ENCODE peak calls at places on chromosome 4, in seven cellular contexts. N is stimulated activated CD4-positive, alpha-beta T cell treated with anti-CD3 and anti-CD28 coated beads, Interleukin-4, amount 100 ng/mL, for 1 hour; W is fibroblast of gingiva; M is GM12892; H is dermis blood vessel endothelial cell; D is NCI-H510A; P is ELR. Z is an unnamed sample.

GRCh38 chr4:3767569-3768288 is 1.5 kb downstream of the ADRA2C start:
- DNase-seq in N (no peak), W (no peak), M (no peak), H (peak), D (peak), P (no peak), Z (no peak)

GRCh38 chr4:159308571-159309340 is 205.9 kb downstream of the RAPGEF2 start:
- DNase-seq in N (no peak), W (no peak), M (no peak), H (peak), D (no peak), P (peak), Z (no peak)

GRCh38 chr4:138650917-138651564 is 364.5 kb upstream of the NOCT start:
- DNase-seq in N (no peak), W (peak), M (no peak), H (no peak), D (no peak), P (peak), Z (no peak)

GRCh38 chr4:33825685-33826084 is 2418.6 kb downstream of the ARAP2 start:
- DNase-seq in N (no peak), W (no peak), M (no peak), H (no peak), D (no peak), P (no peak), Z (no peak)

GRCh38 chr4:14254806-14255445 is 627.4 kb upstream of the BOD1L1 start:
- DNase-seq in N (no peak), W (no peak), M (no peak), H (no peak), D (no peak), P (no peak), Z (peak)

GRCh38 chr4:6839579-6839978 is 57.1 kb downstream of the KIAA0232 start:
- DNase-seq in N (no peak), W (no peak), M (no peak), H (no peak), D (no peak), P (no peak), Z (no peak)

GRCh38 chr4:6633091-6633906 is 7.2 kb upstream of the MRFAP1 start:
- DNase-seq in N (no peak), W (peak), M (no peak), H (no peak), D (peak), P (no peak), Z (no peak)

GRCh38 chr4:147362868-147363440 is 117.9 kb upstream of the EDNRA start:
- DNase-seq in N (no peak), W (peak), M (no peak), H (no peak), D (peak), P (no peak), Z (no peak)

GRCh38 chr4:932713-933070 is 432 bp downstream of the TMEM175 start:
- DNase-seq in N (no peak), W (no peak), M (no peak), H (peak), D (no peak), P (peak), Z (no peak)

GRCh38 chr4:117001077-117001476 is 84.3 kb downstream of the TRAM1L1 start:
- DNase-seq in N (no peak), W (no peak), M (no peak), H (no peak), D (peak), P (no peak), Z (no peak)

GRCh38 chr4:139171878-139172691 is 4.9 kb downstream of the ELF2 start:
- DNase-seq in N (no peak), W (peak), M (no peak), H (no peak), D (no peak), P (peak), Z (no peak)

GRCh38 chr4:25953740-25954139 is 39.7 kb downstream of the SMIM20 start:
- DNase-seq in N (no peak), W (no peak), M (no peak), H (no peak), D (no peak), P (peak), Z (no peak)

GRCh38 chr4:98903963-98904362 is 25.0 kb downstream of the EIF4E start:
- DNase-seq in N (no peak), W (peak), M (no peak), H (no peak), D (no peak), P (no peak), Z (no peak)

GRCh38 chr4:114615435-114615834 is 16.8 kb downstream of the UGT8 start:
- DNase-seq in N (no peak), W (no peak), M (no peak), H (no peak), D (no peak), P (no peak), Z (no peak)

GRCh38 chr4:71962622-71963264 is 69.1 kb upstream of the NPFFR2 start:
- DNase-seq in N (no peak), W (no peak), M (no peak), H (no peak), D (no peak), P (no peak), Z (no peak)

GRCh38 chr4:31107362-31107761 is 387.2 kb downstream of the PCDH7 start:
- DNase-seq in N (no peak), W (no peak), M (no peak), H (no peak), D (no peak), P (peak), Z (no peak)

GRCh38 chr4:26005764-26006163 is 91.7 kb downstream of the SMIM20 start:
- DNase-seq in N (no peak), W (no peak), M (no peak), H (no peak), D (no peak), P (no peak), Z (no peak)

GRCh38 chr4:175271010-175271630 is 353.0 kb downstream of the ADAM29 start:
- DNase-seq in N (no peak), W (no peak), M (no peak), H (no peak), D (no peak), P (peak), Z (no peak)

GRCh38 chr4:40227284-40227683 is 30.5 kb downstream of the RHOH start:
- DNase-seq in N (peak), W (no peak), M (no peak), H (no peak), D (no peak), P (no peak), Z (peak)

GRCh38 chr4:61149278-61149677 is 50.8 kb upstream of the ADGRL3 start:
- DNase-seq in N (no peak), W (no peak), M (no peak), H (no peak), D (no peak), P (peak), Z (no peak)

GRCh38 chr4:156901871-156902270 is 69.7 kb downstream of the PDGFC start:
- DNase-seq in N (no peak), W (peak), M (no peak), H (no peak), D (no peak), P (no peak), Z (no peak)

GRCh38 chr4:116015549-116015948 is 902.1 kb upstream of the NDST4 start:
- DNase-seq in N (no peak), W (no peak), M (no peak), H (no peak), D (no peak), P (no peak), Z (no peak)

GRCh38 chr4:186020106-186020792 is 48.7 kb upstream of the TLR3 start:
- DNase-seq in N (no peak), W (no peak), M (no peak), H (no peak), D (no peak), P (no peak), Z (no peak)

GRCh38 chr4:7238300-7238960 is 46.1 kb downstream of the SORCS2 start:
- DNase-seq in N (no peak), W (no peak), M (no peak), H (no peak), D (no peak), P (peak), Z (no peak)

GRCh38 chr4:47213971-47214370 is 182.6 kb downstream of the GABRB1 start:
- DNase-seq in N (no peak), W (peak), M (no peak), H (no peak), D (no peak), P (peak), Z (peak)

GRCh38 chr4:8760561-8760960 is 111.1 kb downstream of the HMX1 start:
- DNase-seq in N (no peak), W (no peak), M (no peak), H (no peak), D (no peak), P (no peak), Z (no peak)

GRCh38 chr4:8192748-8193738 is 6.0 kb upstream of the SH3TC1 start:
- DNase-seq in N (no peak), W (peak), M (peak), H (peak), D (peak), P (peak), Z (peak)

Z was measured in Ammon's horn.